ENCODE peak calls at places on chromosome 1, in eight cellular contexts. E is GM03348; L is NCI-H460; B is T-helper 2 cell; K is activated CD4-positive, alpha-beta T cell treated with anti-CD3 and anti-CD28 coated beads, Interleukin-2, amount 10 ng/mL, durations not matched to agents 7 days and 5 days; W is MV-4-11; N is brain microvascular endothelial cell; A is CD4-positive, CD25-positive, alpha-beta regulatory T cell. V is an unnamed sample.

GRCh38 chr1:31705080-31705866 is 1.5 kb upstream of the COL16A1 start:
- DNase-seq in A (no peak), L (peak), K (peak), N (peak), E (peak), W (peak), B (no peak), V (peak)

GRCh38 chr1:92502247-92502646 is 15.5 kb upstream of the GFI1 start:
- DNase-seq in B (no peak), A (no peak), K (no peak), E (no peak), N (peak), L (no peak), W (peak), V (peak)

GRCh38 chr1:181482001-181482430 is 1.3 kb upstream of the CACNA1E start:
- DNase-seq in E (no peak), N (no peak), L (no peak), W (no peak), A (no peak), B (no peak), K (no peak), V (no peak)

GRCh38 chr1:78370356-78370755 is 120.4 kb upstream of the PTGFR start:
- DNase-seq in N (peak), E (peak), K (no peak), W (no peak), A (no peak), B (no peak), L (no peak), V (peak)

GRCh38 chr1:245156736-245157505 is 2.1 kb downstream of the KIF26B start:
- DNase-seq in E (peak), W (no peak), B (no peak), A (no peak), L (no peak), N (peak), K (peak), V (no peak)

GRCh38 chr1:39776886-39777683 is 5.9 kb upstream of the OXCT2 start:
- DNase-seq in B (no peak), K (no peak), W (no peak), A (no peak), N (no peak), E (no peak), L (no peak), V (no peak)

GRCh38 chr1:18246543-18246942 is 138.9 kb downstream of the IGSF21 start:
- DNase-seq in K (no peak), N (no peak), L (no peak), E (no peak), A (no peak), B (no peak), W (no peak), V (no peak)

GRCh38 chr1:18941221-18942141 is 15.0 kb downstream of the IFFO2 start:
- DNase-seq in W (no peak), B (no peak), A (no peak), E (no peak), N (peak), K (no peak), L (peak), V (peak)

GRCh38 chr1:41919764-41920397 is 1.2 kb upstream of the HIVEP3 start:
- DNase-seq in B (peak), E (peak), L (no peak), W (no peak), K (peak), A (peak), N (no peak), V (no peak)

GRCh38 chr1:15139654-15140350 is 13.7 kb upstream of the TMEM51 start:
- DNase-seq in L (no peak), N (no peak), B (no peak), W (no peak), E (no peak), A (no peak), K (no peak), V (no peak)

GRCh38 chr1:235011599-235012435 is 116.8 kb downstream of the TOMM20 start:
- DNase-seq in E (peak), A (peak), K (peak), L (no peak), N (peak), W (peak), B (peak), V (peak)

GRCh38 chr1:175270361-175270760 is 77.8 kb upstream of the KIAA0040 start:
- DNase-seq in N (no peak), A (no peak), L (peak), E (no peak), K (no peak), W (no peak), B (no peak), V (no peak)

GRCh38 chr1:21392587-21393263 is 47.2 kb upstream of the NBPF3 start:
- DNase-seq in A (no peak), L (no peak), E (no peak), B (no peak), K (no peak), N (no peak), W (no peak), V (no peak)

GRCh38 chr1:234977891-234978396 is 150.7 kb downstream of the TOMM20 start:
- DNase-seq in N (no peak), W (no peak), K (no peak), A (no peak), L (no peak), B (no peak), E (no peak), V (no peak)

GRCh38 chr1:69172003-69173000 is 395.4 kb upstream of the LRRC7 start:
- DNase-seq in B (no peak), E (no peak), N (peak), L (no peak), A (no peak), K (no peak), W (peak), V (no peak)

GRCh38 chr1:17140279-17140678 is 21.0 kb upstream of the PADI2 start:
- DNase-seq in B (no peak), L (no peak), E (peak), K (no peak), A (no peak), W (peak), N (no peak), V (no peak)

GRCh38 chr1:159000627-159001026 is 9.1 kb upstream of the IFI16 start:
- DNase-seq in L (peak), K (no peak), W (no peak), B (no peak), A (no peak), E (peak), N (peak), V (peak)

GRCh38 chr1:54834007-54834541 is 33.0 kb upstream of the TTC22 start:
- DNase-seq in L (no peak), K (no peak), W (no peak), B (no peak), E (no peak), N (no peak), A (no peak), V (no peak)

GRCh38 chr1:89781494-89782126 is 39.2 kb upstream of the LRRC8D start:
- DNase-seq in B (peak), E (no peak), W (no peak), L (no peak), N (no peak), A (peak), K (peak), V (no peak)

GRCh38 chr1:19384113-19384512 is 72.0 kb downstream of the SLC66A1 start:
- DNase-seq in K (no peak), A (no peak), L (no peak), W (no peak), E (peak), B (no peak), N (peak), V (no peak)

GRCh38 chr1:211330282-211330936 is 3.8 kb downstream of the TRAF5 start:
- DNase-seq in N (no peak), L (no peak), K (no peak), B (no peak), W (no peak), E (no peak), A (no peak), V (no peak)

GRCh38 chr1:159171688-159172501 is 480 bp downstream of the CADM3 start:
- DNase-seq in W (no peak), B (no peak), E (no peak), K (no peak), L (no peak), A (no peak), N (no peak), V (no peak)

GRCh38 chr1:204572923-204573562 is 56.8 kb downstream of the MDM4 start:
- DNase-seq in B (no peak), E (no peak), N (no peak), L (no peak), W (no peak), K (no peak), A (no peak), V (no peak)

GRCh38 chr1:234840843-234841242 is 230.9 kb upstream of the IRF2BP2 start:
- DNase-seq in W (peak), E (peak), L (no peak), K (no peak), A (no peak), B (no peak), N (peak), V (no peak)